ENCODE peak calls at places on chromosome 17, in nine cellular contexts. One of them, this sample, is unnamed.

GRCh38 chr17:17141860-17142552 is 64.1 kb downstream of the PLD6 start:
- DNase-seq in A549: peak; percentile 85
- DNase-seq in HCT116: no peak
- DNase-seq in uterus: no peak
- DNase-seq in Peyer's patch: no peak
- DNase-seq in breast epithelium: peak; percentile 39
- DNase-seq in heart left ventricle: no peak
- DNase-seq in NB4: peak; percentile 37
- DNase-seq in stomach: no peak
- DNase-seq in this sample: no peak

GRCh38 chr17:12028611-12029010 is 7.9 kb downstream of the MAP2K4 start:
- DNase-seq in A549: no peak
- DNase-seq in HCT116: no peak
- DNase-seq in uterus: no peak
- DNase-seq in Peyer's patch: no peak
- DNase-seq in breast epithelium: no peak
- DNase-seq in heart left ventricle: no peak
- DNase-seq in NB4: no peak
- DNase-seq in stomach: no peak
- DNase-seq in this sample: no peak

GRCh38 chr17:49819651-49820050 is 28.2 kb downstream of the TAC4 start:
- DNase-seq in A549: no peak
- DNase-seq in HCT116: no peak
- DNase-seq in uterus: no peak
- DNase-seq in Peyer's patch: no peak
- DNase-seq in breast epithelium: no peak
- DNase-seq in heart left ventricle: no peak
- DNase-seq in NB4: no peak
- DNase-seq in stomach: no peak
- DNase-seq in this sample: no peak

GRCh38 chr17:45235071-45236001 is 13.7 kb downstream of the FMNL1 start:
- DNase-seq in A549: peak; percentile 93
- DNase-seq in HCT116: peak; percentile 54
- DNase-seq in uterus: peak; percentile 70
- DNase-seq in Peyer's patch: peak; percentile 78
- DNase-seq in breast epithelium: peak; percentile 56
- DNase-seq in heart left ventricle: peak; percentile 75
- DNase-seq in NB4: peak; percentile 83
- DNase-seq in stomach: peak; percentile 83
- DNase-seq in this sample: no peak

GRCh38 chr17:56933868-56934267 is 20.0 kb upstream of the TRIM25 start:
- DNase-seq in A549: no peak
- DNase-seq in HCT116: no peak
- DNase-seq in uterus: no peak
- DNase-seq in Peyer's patch: no peak
- DNase-seq in breast epithelium: no peak
- DNase-seq in heart left ventricle: no peak
- DNase-seq in NB4: no peak
- DNase-seq in stomach: no peak
- DNase-seq in this sample: no peak

GRCh38 chr17:63405741-63406261 is 40.3 kb downstream of the CYB561 start:
- DNase-seq in A549: peak; percentile 63
- DNase-seq in HCT116: peak; percentile 62
- DNase-seq in uterus: no peak
- DNase-seq in Peyer's patch: no peak
- DNase-seq in breast epithelium: no peak
- DNase-seq in heart left ventricle: no peak
- DNase-seq in NB4: peak; percentile 75
- DNase-seq in stomach: no peak
- DNase-seq in this sample: peak; percentile 34

GRCh38 chr17:68443974-68444464 is 13.3 kb downstream of the WIPI1 start:
- DNase-seq in A549: no peak
- DNase-seq in HCT116: no peak
- DNase-seq in uterus: no peak
- DNase-seq in Peyer's patch: no peak
- DNase-seq in breast epithelium: no peak
- DNase-seq in heart left ventricle: no peak
- DNase-seq in NB4: no peak
- DNase-seq in stomach: no peak
- DNase-seq in this sample: no peak

GRCh38 chr17:79918581-79919163 is 79.4 kb upstream of the CBX4 start:
- DNase-seq in A549: no peak
- DNase-seq in HCT116: no peak
- DNase-seq in uterus: no peak
- DNase-seq in Peyer's patch: no peak
- DNase-seq in breast epithelium: no peak
- DNase-seq in heart left ventricle: no peak
- DNase-seq in NB4: no peak
- DNase-seq in stomach: no peak
- DNase-seq in this sample: no peak

GRCh38 chr17:29283496-29283895 is 10.5 kb downstream of the NUFIP2 start:
- DNase-seq in A549: no peak
- DNase-seq in HCT116: no peak
- DNase-seq in uterus: no peak
- DNase-seq in Peyer's patch: no peak
- DNase-seq in breast epithelium: no peak
- DNase-seq in heart left ventricle: no peak
- DNase-seq in NB4: no peak
- DNase-seq in stomach: no peak
- DNase-seq in this sample: no peak

GRCh38 chr17:48100160-48100559 is 1.1 kb downstream of the CBX1 start:
- DNase-seq in A549: no peak
- DNase-seq in HCT116: no peak
- DNase-seq in uterus: no peak
- DNase-seq in Peyer's patch: no peak
- DNase-seq in breast epithelium: no peak
- DNase-seq in heart left ventricle: no peak
- DNase-seq in NB4: no peak
- DNase-seq in stomach: no peak
- DNase-seq in this sample: no peak
- TF ChIP-seq POLR2A in A549: no peak
- TF ChIP-seq POLR2A in HCT116: no peak
- TF ChIP-seq POLR2A in uterus: no peak
- TF ChIP-seq POLR2A in Peyer's patch: no peak
- TF ChIP-seq POLR2A in breast epithelium: no peak
- TF ChIP-seq POLR2A in heart left ventricle: no peak
- TF ChIP-seq POLR2A in NB4: no peak
- TF ChIP-seq POLR2A in stomach: no peak
- TF ChIP-seq POLR2A in this sample: no peak

GRCh38 chr17:1368588-1368987 is 31.4 kb downstream of the YWHAE start:
- DNase-seq in A549: no peak
- DNase-seq in HCT116: no peak
- DNase-seq in uterus: no peak
- DNase-seq in Peyer's patch: no peak
- DNase-seq in breast epithelium: no peak
- DNase-seq in heart left ventricle: no peak
- DNase-seq in NB4: no peak
- DNase-seq in stomach: no peak
- DNase-seq in this sample: no peak

GRCh38 chr17:1372618-1373017 is 27.4 kb downstream of the YWHAE start:
- DNase-seq in A549: no peak
- DNase-seq in HCT116: no peak
- DNase-seq in uterus: no peak
- DNase-seq in Peyer's patch: no peak
- DNase-seq in breast epithelium: no peak
- DNase-seq in heart left ventricle: no peak
- DNase-seq in NB4: no peak
- DNase-seq in stomach: no peak
- DNase-seq in this sample: no peak

GRCh38 chr17:1374426-1375177 is 25.4 kb downstream of the YWHAE start:
- DNase-seq in A549: no peak
- DNase-seq in HCT116: no peak
- DNase-seq in uterus: no peak
- DNase-seq in Peyer's patch: no peak
- DNase-seq in breast epithelium: no peak
- DNase-seq in heart left ventricle: no peak
- DNase-seq in NB4: no peak
- DNase-seq in stomach: no peak
- DNase-seq in this sample: no peak

GRCh38 chr17:1373710-1374237 is 26.2 kb downstream of the YWHAE start:
- DNase-seq in A549: no peak
- DNase-seq in HCT116: no peak
- DNase-seq in uterus: no peak
- DNase-seq in Peyer's patch: no peak
- DNase-seq in breast epithelium: no peak
- DNase-seq in heart left ventricle: no peak
- DNase-seq in NB4: no peak
- DNase-seq in stomach: no peak
- DNase-seq in this sample: no peak

DNA sequence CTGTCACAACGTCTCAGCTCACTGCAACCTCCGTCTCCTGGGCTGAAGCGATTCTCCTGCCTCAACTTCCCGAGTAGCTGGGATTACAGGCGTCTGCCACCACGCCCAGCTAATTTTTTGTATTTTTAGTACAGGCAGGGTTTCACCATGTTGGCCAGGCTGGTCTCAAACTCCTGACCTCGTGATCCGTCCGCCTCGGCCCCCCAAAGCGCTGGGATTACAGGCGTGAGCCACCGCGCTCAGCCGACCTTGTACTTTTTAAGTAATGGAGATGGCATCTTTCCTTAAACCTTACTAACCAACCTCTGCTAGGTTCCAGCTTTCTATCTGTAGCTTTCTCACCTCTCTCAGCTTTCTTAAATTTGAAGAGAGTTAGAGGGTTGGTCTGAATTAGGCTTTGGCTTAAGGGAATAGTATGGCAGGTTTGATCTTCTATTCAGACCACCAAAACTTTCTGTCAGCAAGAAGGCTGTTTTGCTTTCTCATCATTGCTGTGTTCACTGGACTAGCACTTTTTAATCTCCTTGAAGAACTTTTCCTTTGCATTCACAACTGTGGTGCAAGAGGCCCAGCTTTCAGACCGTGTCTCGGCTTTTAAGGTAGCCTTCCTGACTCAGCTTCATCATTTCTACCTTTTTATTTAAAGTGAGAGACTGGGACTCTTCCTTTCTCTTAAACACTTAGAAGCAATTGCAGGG is 28.0 kb downstream of the YWHAE start:
- DNase-seq in A549: no peak
- DNase-seq in HCT116: no peak
- DNase-seq in uterus: no peak
- DNase-seq in Peyer's patch: no peak
- DNase-seq in breast epithelium: no peak
- DNase-seq in heart left ventricle: no peak
- DNase-seq in NB4: no peak
- DNase-seq in stomach: no peak
- DNase-seq in this sample: no peak
- TF ChIP-seq POLR2A in A549: no peak
- TF ChIP-seq POLR2A in HCT116: no peak
- TF ChIP-seq POLR2A in uterus: no peak
- TF ChIP-seq POLR2A in Peyer's patch: no peak
- TF ChIP-seq POLR2A in breast epithelium: no peak
- TF ChIP-seq POLR2A in heart left ventricle: no peak
- TF ChIP-seq POLR2A in NB4: no peak
- TF ChIP-seq POLR2A in stomach: no peak
- TF ChIP-seq POLR2A in this sample: no peak

GRCh38 chr17:70073799-70074198 is 1.2 kb upstream of the KCNJ16 start:
- DNase-seq in A549: no peak
- DNase-seq in HCT116: no peak
- DNase-seq in uterus: no peak
- DNase-seq in Peyer's patch: no peak
- DNase-seq in breast epithelium: no peak
- DNase-seq in heart left ventricle: no peak
- DNase-seq in NB4: no peak
- DNase-seq in stomach: no peak
- DNase-seq in this sample: no peak

GRCh38 chr17:70073326-70073725 is 1.7 kb upstream of the KCNJ16 start:
- DNase-seq in A549: no peak
- DNase-seq in HCT116: no peak
- DNase-seq in uterus: no peak
- DNase-seq in Peyer's patch: no peak
- DNase-seq in breast epithelium: no peak
- DNase-seq in heart left ventricle: no peak
- DNase-seq in NB4: no peak
- DNase-seq in stomach: no peak
- DNase-seq in this sample: no peak

GRCh38 chr17:70074236-70074830 is 692 bp upstream of the KCNJ16 start:
- DNase-seq in A549: no peak
- DNase-seq in HCT116: no peak
- DNase-seq in uterus: no peak
- DNase-seq in Peyer's patch: no peak
- DNase-seq in breast epithelium: no peak
- DNase-seq in heart left ventricle: no peak
- DNase-seq in NB4: no peak
- DNase-seq in stomach: no peak
- DNase-seq in this sample: no peak

GRCh38 chr17:70071620-70072019 is 3.4 kb upstream of the KCNJ16 start:
- DNase-seq in A549: no peak
- DNase-seq in HCT116: no peak
- DNase-seq in uterus: no peak
- DNase-seq in Peyer's patch: no peak
- DNase-seq in breast epithelium: no peak
- DNase-seq in heart left ventricle: no peak
- DNase-seq in NB4: no peak
- DNase-seq in stomach: no peak
- DNase-seq in this sample: no peak

GRCh38 chr17:70072900-70073299 is 2.1 kb upstream of the KCNJ16 start:
- DNase-seq in A549: no peak
- DNase-seq in HCT116: no peak
- DNase-seq in uterus: no peak
- DNase-seq in Peyer's patch: no peak
- DNase-seq in breast epithelium: no peak
- DNase-seq in heart left ventricle: no peak
- DNase-seq in NB4: no peak
- DNase-seq in stomach: no peak
- DNase-seq in this sample: no peak
- TF ChIP-seq POLR2A in A549: no peak
- TF ChIP-seq POLR2A in HCT116: no peak
- TF ChIP-seq POLR2A in uterus: no peak
- TF ChIP-seq POLR2A in Peyer's patch: no peak
- TF ChIP-seq POLR2A in breast epithelium: no peak
- TF ChIP-seq POLR2A in heart left ventricle: no peak
- TF ChIP-seq POLR2A in NB4: no peak
- TF ChIP-seq POLR2A in stomach: no peak
- TF ChIP-seq POLR2A in this sample: no peak

DNA sequence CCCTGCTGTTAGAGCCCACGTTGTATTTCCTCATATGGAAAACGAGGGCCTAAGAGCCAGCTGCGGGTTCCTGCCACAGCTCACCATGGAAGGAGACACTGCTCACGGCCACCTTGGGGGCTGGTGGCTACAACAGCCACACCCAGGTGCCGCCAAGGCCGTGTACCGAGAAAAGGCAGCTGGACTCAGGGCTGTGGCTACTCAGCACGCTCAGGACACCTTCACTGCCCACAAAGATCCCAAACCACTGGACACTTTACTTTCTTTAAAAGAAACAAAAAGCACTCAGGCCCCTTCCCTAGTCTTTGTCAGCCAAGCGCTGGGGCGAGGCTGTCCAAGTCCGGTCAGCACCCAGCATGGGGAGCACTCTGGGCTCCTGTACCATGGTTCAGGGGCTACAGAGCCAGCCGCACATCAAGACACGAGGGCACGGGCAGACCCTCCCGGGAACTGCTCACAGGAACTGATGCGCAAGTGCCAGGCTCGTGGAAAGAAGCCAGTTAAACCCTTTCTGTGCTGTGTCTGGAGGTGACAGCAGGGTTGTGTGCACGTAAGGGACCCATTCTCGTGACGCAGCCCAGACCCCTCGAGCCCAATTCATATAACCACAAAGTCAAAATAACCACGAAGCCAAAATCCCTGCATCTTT is 18.5 kb downstream of the SLC16A3 start:
- DNase-seq in A549: no peak
- DNase-seq in HCT116: no peak
- DNase-seq in uterus: no peak
- DNase-seq in Peyer's patch: no peak
- DNase-seq in breast epithelium: no peak
- DNase-seq in heart left ventricle: no peak
- DNase-seq in NB4: no peak
- DNase-seq in stomach: no peak
- DNase-seq in this sample: no peak
- TF ChIP-seq POLR2A in A549: no peak
- TF ChIP-seq POLR2A in HCT116: no peak
- TF ChIP-seq POLR2A in uterus: no peak
- TF ChIP-seq POLR2A in Peyer's patch: no peak
- TF ChIP-seq POLR2A in breast epithelium: no peak
- TF ChIP-seq POLR2A in heart left ventricle: no peak
- TF ChIP-seq POLR2A in NB4: no peak
- TF ChIP-seq POLR2A in stomach: no peak
- TF ChIP-seq POLR2A in this sample: no peak

This sample was measured in H54.